ENCODE peak calls at places on chromosomes 1 and 21, in seven cellular contexts. One of them, this sample, is unnamed.

GRCh38 chr1:94634977-94635416 is 93.4 kb upstream of the F3 start:
- DNase-seq in stimulated activated CD8-positive, alpha-beta memory T cell treated with anti-CD3 and anti-CD28 coated beads, Interleukin-4, amount 100 ng/mL, for 24 hours: no peak
- DNase-seq in kidney tubule cell: no peak
- DNase-seq in AG09309: no peak
- DNase-seq in NCI-H526: no peak
- DNase-seq in HCEC 1CT: peak
- DNase-seq in HTR-8/SVneo: no peak
- DNase-seq in this sample: peak

GRCh38 chr1:77926561-77927357 is 38.3 kb downstream of the NEXN start:
- DNase-seq in HTR-8/SVneo: no peak
- DNase-seq in HCEC 1CT: no peak
- DNase-seq in AG09309: no peak
- DNase-seq in stimulated activated CD8-positive, alpha-beta memory T cell treated with anti-CD3 and anti-CD28 coated beads, Interleukin-4, amount 100 ng/mL, for 24 hours: no peak
- DNase-seq in kidney tubule cell: no peak
- DNase-seq in NCI-H526: no peak
- DNase-seq in this sample: no peak

GRCh38 chr21:30577766-30578165 is 12.4 kb downstream of the KRTAP22-2 start:
- DNase-seq in AG09309: no peak
- DNase-seq in stimulated activated CD8-positive, alpha-beta memory T cell treated with anti-CD3 and anti-CD28 coated beads, Interleukin-4, amount 100 ng/mL, for 24 hours: no peak
- DNase-seq in NCI-H526: no peak
- DNase-seq in kidney tubule cell: no peak
- DNase-seq in HCEC 1CT: no peak
- DNase-seq in HTR-8/SVneo: no peak
- DNase-seq in this sample: peak

GRCh38 chr1:165645654-165646366 is 14.8 kb downstream of the MGST3 start:
- DNase-seq in HTR-8/SVneo: no peak
- DNase-seq in NCI-H526: peak
- DNase-seq in stimulated activated CD8-positive, alpha-beta memory T cell treated with anti-CD3 and anti-CD28 coated beads, Interleukin-4, amount 100 ng/mL, for 24 hours: no peak
- DNase-seq in kidney tubule cell: peak
- DNase-seq in HCEC 1CT: no peak
- DNase-seq in AG09309: no peak
- DNase-seq in this sample: no peak

GRCh38 chr21:42580076-42580792 is 66.6 kb downstream of the SLC37A1 start:
- DNase-seq in stimulated activated CD8-positive, alpha-beta memory T cell treated with anti-CD3 and anti-CD28 coated beads, Interleukin-4, amount 100 ng/mL, for 24 hours: no peak
- DNase-seq in HTR-8/SVneo: no peak
- DNase-seq in kidney tubule cell: no peak
- DNase-seq in NCI-H526: no peak
- DNase-seq in AG09309: no peak
- DNase-seq in HCEC 1CT: no peak
- DNase-seq in this sample: no peak

GRCh38 chr1:53681647-53682368 is 57.2 kb downstream of the GLIS1 start:
- DNase-seq in AG09309: no peak
- DNase-seq in stimulated activated CD8-positive, alpha-beta memory T cell treated with anti-CD3 and anti-CD28 coated beads, Interleukin-4, amount 100 ng/mL, for 24 hours: peak
- DNase-seq in HCEC 1CT: no peak
- DNase-seq in HTR-8/SVneo: no peak
- DNase-seq in NCI-H526: peak
- DNase-seq in kidney tubule cell: peak
- DNase-seq in this sample: peak

GRCh38 chr1:200411406-200412257 is 1.8 kb upstream of the ZNF281 start:
- DNase-seq in kidney tubule cell: no peak
- DNase-seq in AG09309: no peak
- DNase-seq in stimulated activated CD8-positive, alpha-beta memory T cell treated with anti-CD3 and anti-CD28 coated beads, Interleukin-4, amount 100 ng/mL, for 24 hours: no peak
- DNase-seq in HTR-8/SVneo: no peak
- DNase-seq in HCEC 1CT: no peak
- DNase-seq in NCI-H526: no peak
- DNase-seq in this sample: no peak

GRCh38 chr1:208170252-208170651 is 73.9 kb downstream of the PLXNA2 start:
- DNase-seq in kidney tubule cell: peak
- DNase-seq in AG09309: no peak
- DNase-seq in HCEC 1CT: no peak
- DNase-seq in HTR-8/SVneo: no peak
- DNase-seq in NCI-H526: no peak
- DNase-seq in stimulated activated CD8-positive, alpha-beta memory T cell treated with anti-CD3 and anti-CD28 coated beads, Interleukin-4, amount 100 ng/mL, for 24 hours: no peak
- DNase-seq in this sample: peak

GRCh38 chr1:226001852-226002666 is 2.9 kb upstream of the SDE2 start:
- DNase-seq in kidney tubule cell: peak
- DNase-seq in HCEC 1CT: no peak
- DNase-seq in NCI-H526: no peak
- DNase-seq in AG09309: no peak
- DNase-seq in HTR-8/SVneo: no peak
- DNase-seq in stimulated activated CD8-positive, alpha-beta memory T cell treated with anti-CD3 and anti-CD28 coated beads, Interleukin-4, amount 100 ng/mL, for 24 hours: peak
- DNase-seq in this sample: no peak

GRCh38 chr1:182601416-182601786 is 2.8 kb downstream of the RGS16 start:
- DNase-seq in HCEC 1CT: peak
- DNase-seq in NCI-H526: peak
- DNase-seq in kidney tubule cell: peak
- DNase-seq in stimulated activated CD8-positive, alpha-beta memory T cell treated with anti-CD3 and anti-CD28 coated beads, Interleukin-4, amount 100 ng/mL, for 24 hours: no peak
- DNase-seq in HTR-8/SVneo: peak
- DNase-seq in AG09309: no peak
- DNase-seq in this sample: no peak

GRCh38 chr1:162536511-162536910 is 25.0 kb upstream of the UAP1 start:
- DNase-seq in stimulated activated CD8-positive, alpha-beta memory T cell treated with anti-CD3 and anti-CD28 coated beads, Interleukin-4, amount 100 ng/mL, for 24 hours: no peak
- DNase-seq in HCEC 1CT: peak
- DNase-seq in kidney tubule cell: peak
- DNase-seq in HTR-8/SVneo: no peak
- DNase-seq in NCI-H526: no peak
- DNase-seq in AG09309: peak
- DNase-seq in this sample: peak

GRCh38 chr1:35544976-35545375 is 12.2 kb downstream of the KIAA0319L start:
- DNase-seq in AG09309: no peak
- DNase-seq in HCEC 1CT: peak
- DNase-seq in NCI-H526: peak
- DNase-seq in kidney tubule cell: peak
- DNase-seq in stimulated activated CD8-positive, alpha-beta memory T cell treated with anti-CD3 and anti-CD28 coated beads, Interleukin-4, amount 100 ng/mL, for 24 hours: peak
- DNase-seq in HTR-8/SVneo: peak
- DNase-seq in this sample: peak

GRCh38 chr1:105686874-105687690 is 1369.4 kb upstream of the PRMT6 start:
- DNase-seq in AG09309: no peak
- DNase-seq in HCEC 1CT: no peak
- DNase-seq in kidney tubule cell: no peak
- DNase-seq in stimulated activated CD8-positive, alpha-beta memory T cell treated with anti-CD3 and anti-CD28 coated beads, Interleukin-4, amount 100 ng/mL, for 24 hours: no peak
- DNase-seq in HTR-8/SVneo: no peak
- DNase-seq in NCI-H526: no peak
- DNase-seq in this sample: no peak

GRCh38 chr1:21619041-21619947 is 49.9 kb downstream of the RAP1GAP start:
- DNase-seq in HTR-8/SVneo: no peak
- DNase-seq in NCI-H526: no peak
- DNase-seq in stimulated activated CD8-positive, alpha-beta memory T cell treated with anti-CD3 and anti-CD28 coated beads, Interleukin-4, amount 100 ng/mL, for 24 hours: no peak
- DNase-seq in kidney tubule cell: no peak
- DNase-seq in HCEC 1CT: no peak
- DNase-seq in AG09309: no peak
- DNase-seq in this sample: no peak

GRCh38 chr21:43273708-43274021 is 104.9 kb downstream of the CRYAA start:
- DNase-seq in HCEC 1CT: no peak
- DNase-seq in HTR-8/SVneo: no peak
- DNase-seq in NCI-H526: no peak
- DNase-seq in kidney tubule cell: no peak
- DNase-seq in stimulated activated CD8-positive, alpha-beta memory T cell treated with anti-CD3 and anti-CD28 coated beads, Interleukin-4, amount 100 ng/mL, for 24 hours: no peak
- DNase-seq in AG09309: no peak
- DNase-seq in this sample: no peak

GRCh38 chr1:219778110-219778509 is 150.2 kb downstream of the SLC30A10 start:
- DNase-seq in stimulated activated CD8-positive, alpha-beta memory T cell treated with anti-CD3 and anti-CD28 coated beads, Interleukin-4, amount 100 ng/mL, for 24 hours: no peak
- DNase-seq in AG09309: no peak
- DNase-seq in HCEC 1CT: no peak
- DNase-seq in HTR-8/SVneo: no peak
- DNase-seq in NCI-H526: no peak
- DNase-seq in kidney tubule cell: no peak
- DNase-seq in this sample: no peak

GRCh38 chr21:14383596-14384210 is 757 bp upstream of the HSPA13 start:
- DNase-seq in HCEC 1CT: peak
- DNase-seq in stimulated activated CD8-positive, alpha-beta memory T cell treated with anti-CD3 and anti-CD28 coated beads, Interleukin-4, amount 100 ng/mL, for 24 hours: peak
- DNase-seq in NCI-H526: no peak
- DNase-seq in HTR-8/SVneo: peak
- DNase-seq in AG09309: no peak
- DNase-seq in kidney tubule cell: peak
- DNase-seq in this sample: no peak

GRCh38 chr1:167066333-167067122 is 23.6 kb downstream of the GPA33 start:
- DNase-seq in stimulated activated CD8-positive, alpha-beta memory T cell treated with anti-CD3 and anti-CD28 coated beads, Interleukin-4, amount 100 ng/mL, for 24 hours: peak
- DNase-seq in HTR-8/SVneo: peak
- DNase-seq in AG09309: no peak
- DNase-seq in kidney tubule cell: peak
- DNase-seq in HCEC 1CT: peak
- DNase-seq in NCI-H526: peak
- DNase-seq in this sample: peak

GRCh38 chr1:156854634-156855033 is 4.3 kb downstream of the INSRR start:
- DNase-seq in AG09309: no peak
- DNase-seq in NCI-H526: no peak
- DNase-seq in HCEC 1CT: no peak
- DNase-seq in stimulated activated CD8-positive, alpha-beta memory T cell treated with anti-CD3 and anti-CD28 coated beads, Interleukin-4, amount 100 ng/mL, for 24 hours: no peak
- DNase-seq in kidney tubule cell: no peak
- DNase-seq in HTR-8/SVneo: no peak
- DNase-seq in this sample: no peak

GRCh38 chr1:32197074-32197473 is 3.3 kb upstream of the CCDC28B start:
- DNase-seq in kidney tubule cell: peak
- DNase-seq in AG09309: no peak
- DNase-seq in stimulated activated CD8-positive, alpha-beta memory T cell treated with anti-CD3 and anti-CD28 coated beads, Interleukin-4, amount 100 ng/mL, for 24 hours: no peak
- DNase-seq in NCI-H526: no peak
- DNase-seq in HCEC 1CT: no peak
- DNase-seq in HTR-8/SVneo: no peak
- DNase-seq in this sample: no peak

GRCh38 chr1:225517697-225518096 is 89.9 kb upstream of the LBR start:
- DNase-seq in HCEC 1CT: no peak
- DNase-seq in HTR-8/SVneo: no peak
- DNase-seq in stimulated activated CD8-positive, alpha-beta memory T cell treated with anti-CD3 and anti-CD28 coated beads, Interleukin-4, amount 100 ng/mL, for 24 hours: no peak
- DNase-seq in NCI-H526: no peak
- DNase-seq in kidney tubule cell: no peak
- DNase-seq in AG09309: no peak
- DNase-seq in this sample: no peak

GRCh38 chr1:3012511-3013291 is 8.6 kb upstream of the ACTRT2 start:
- DNase-seq in AG09309: no peak
- DNase-seq in kidney tubule cell: peak
- DNase-seq in HTR-8/SVneo: peak
- DNase-seq in stimulated activated CD8-positive, alpha-beta memory T cell treated with anti-CD3 and anti-CD28 coated beads, Interleukin-4, amount 100 ng/mL, for 24 hours: peak
- DNase-seq in NCI-H526: no peak
- DNase-seq in HCEC 1CT: no peak
- DNase-seq in this sample: peak

GRCh38 chr1:51048021-51048420 is 54.0 kb upstream of the C1orf185 start:
- DNase-seq in AG09309: no peak
- DNase-seq in HTR-8/SVneo: no peak
- DNase-seq in NCI-H526: no peak
- DNase-seq in stimulated activated CD8-positive, alpha-beta memory T cell treated with anti-CD3 and anti-CD28 coated beads, Interleukin-4, amount 100 ng/mL, for 24 hours: no peak
- DNase-seq in kidney tubule cell: no peak
- DNase-seq in HCEC 1CT: no peak
- DNase-seq in this sample: no peak

GRCh38 chr1:81226603-81226928 is 574.2 kb upstream of the ADGRL2 start:
- DNase-seq in stimulated activated CD8-positive, alpha-beta memory T cell treated with anti-CD3 and anti-CD28 coated beads, Interleukin-4, amount 100 ng/mL, for 24 hours: no peak
- DNase-seq in NCI-H526: peak
- DNase-seq in kidney tubule cell: no peak
- DNase-seq in HTR-8/SVneo: no peak
- DNase-seq in AG09309: no peak
- DNase-seq in HCEC 1CT: no peak
- DNase-seq in this sample: no peak

GRCh38 chr1:2083666-2084065 is 33.5 kb downstream of the PRKCZ start:
- DNase-seq in stimulated activated CD8-positive, alpha-beta memory T cell treated with anti-CD3 and anti-CD28 coated beads, Interleukin-4, amount 100 ng/mL, for 24 hours: no peak
- DNase-seq in HTR-8/SVneo: no peak
- DNase-seq in NCI-H526: no peak
- DNase-seq in kidney tubule cell: no peak
- DNase-seq in AG09309: no peak
- DNase-seq in HCEC 1CT: no peak
- DNase-seq in this sample: no peak

GRCh38 chr1:167310732-167311131 is 90.0 kb downstream of the POU2F1 start:
- DNase-seq in HCEC 1CT: no peak
- DNase-seq in NCI-H526: no peak
- DNase-seq in kidney tubule cell: no peak
- DNase-seq in AG09309: no peak
- DNase-seq in stimulated activated CD8-positive, alpha-beta memory T cell treated with anti-CD3 and anti-CD28 coated beads, Interleukin-4, amount 100 ng/mL, for 24 hours: no peak
- DNase-seq in HTR-8/SVneo: no peak
- DNase-seq in this sample: no peak

GRCh38 chr1:32500387-32501209 is 35.7 kb downstream of the ZBTB8B start:
- DNase-seq in AG09309: no peak
- DNase-seq in kidney tubule cell: peak
- DNase-seq in HCEC 1CT: peak
- DNase-seq in stimulated activated CD8-positive, alpha-beta memory T cell treated with anti-CD3 and anti-CD28 coated beads, Interleukin-4, amount 100 ng/mL, for 24 hours: no peak
- DNase-seq in HTR-8/SVneo: no peak
- DNase-seq in NCI-H526: peak
- DNase-seq in this sample: peak

GRCh38 chr1:211534545-211535291 is 42.8 kb upstream of the RD3 start:
- DNase-seq in stimulated activated CD8-positive, alpha-beta memory T cell treated with anti-CD3 and anti-CD28 coated beads, Interleukin-4, amount 100 ng/mL, for 24 hours: no peak
- DNase-seq in AG09309: no peak
- DNase-seq in NCI-H526: no peak
- DNase-seq in kidney tubule cell: no peak
- DNase-seq in HTR-8/SVneo: no peak
- DNase-seq in HCEC 1CT: no peak
- DNase-seq in this sample: no peak

GRCh38 chr1:13759072-13759471 is 59.1 kb downstream of the PRDM2 start:
- DNase-seq in kidney tubule cell: peak
- DNase-seq in HTR-8/SVneo: no peak
- DNase-seq in HCEC 1CT: no peak
- DNase-seq in AG09309: no peak
- DNase-seq in stimulated activated CD8-positive, alpha-beta memory T cell treated with anti-CD3 and anti-CD28 coated beads, Interleukin-4, amount 100 ng/mL, for 24 hours: no peak
- DNase-seq in NCI-H526: no peak
- DNase-seq in this sample: no peak

GRCh38 chr1:229579101-229579651 is 20.7 kb upstream of the ABCB10 start:
- DNase-seq in AG09309: no peak
- DNase-seq in kidney tubule cell: peak
- DNase-seq in HCEC 1CT: no peak
- DNase-seq in stimulated activated CD8-positive, alpha-beta memory T cell treated with anti-CD3 and anti-CD28 coated beads, Interleukin-4, amount 100 ng/mL, for 24 hours: no peak
- DNase-seq in NCI-H526: no peak
- DNase-seq in HTR-8/SVneo: no peak
- DNase-seq in this sample: no peak

This sample was measured in NCI-H226.